ENCODE peak calls at places on chromosomes 11 and 22, in four cellular contexts. One of them, this sample, is unnamed.

GRCh38 chr11:13423372-13423771 is 39.6 kb downstream of the BTBD10 start:
- DNase-seq in activated T-cell treated with anti-CD3 and anti-CD28 coated beads for 48 hours: no peak
- DNase-seq in anterior cingulate cortex: no peak
- DNase-seq in bronchial epithelial cell: no peak
- DNase-seq in this sample: no peak

GRCh38 chr11:36564376-36565032 is 3.3 kb upstream of the RAG1 start:
- DNase-seq in anterior cingulate cortex: peak
- DNase-seq in activated T-cell treated with anti-CD3 and anti-CD28 coated beads for 48 hours: no peak
- DNase-seq in bronchial epithelial cell: peak
- DNase-seq in this sample: peak

GRCh38 chr11:25211635-25212251 is 714.9 kb downstream of the LUZP2 start:
- DNase-seq in activated T-cell treated with anti-CD3 and anti-CD28 coated beads for 48 hours: no peak
- DNase-seq in bronchial epithelial cell: peak
- DNase-seq in anterior cingulate cortex: no peak
- DNase-seq in this sample: no peak

GRCh38 chr11:72543849-72544535 is 109.7 kb upstream of the CLPB start:
- DNase-seq in activated T-cell treated with anti-CD3 and anti-CD28 coated beads for 48 hours: no peak
- DNase-seq in anterior cingulate cortex: no peak
- DNase-seq in bronchial epithelial cell: no peak
- DNase-seq in this sample: no peak

GRCh38 chr11:65899356-65900124 is 648 bp downstream of the FOSL1 start:
- DNase-seq in anterior cingulate cortex: no peak
- DNase-seq in activated T-cell treated with anti-CD3 and anti-CD28 coated beads for 48 hours: peak
- DNase-seq in bronchial epithelial cell: no peak
- DNase-seq in this sample: peak

GRCh38 chr22:37274380-37274862 is 7.9 kb upstream of the CYTH4 start:
- DNase-seq in bronchial epithelial cell: no peak
- DNase-seq in anterior cingulate cortex: no peak
- DNase-seq in activated T-cell treated with anti-CD3 and anti-CD28 coated beads for 48 hours: no peak
- DNase-seq in this sample: peak

GRCh38 chr11:9849384-9849783 is 185.5 kb downstream of the SWAP70 start:
- DNase-seq in bronchial epithelial cell: no peak
- DNase-seq in anterior cingulate cortex: no peak
- DNase-seq in activated T-cell treated with anti-CD3 and anti-CD28 coated beads for 48 hours: no peak
- DNase-seq in this sample: no peak

GRCh38 chr11:12914401-12914912 is 94.7 kb upstream of the RASSF10 start:
- DNase-seq in activated T-cell treated with anti-CD3 and anti-CD28 coated beads for 48 hours: peak
- DNase-seq in anterior cingulate cortex: peak
- DNase-seq in bronchial epithelial cell: no peak
- DNase-seq in this sample: peak

GRCh38 chr11:14270690-14271542 is 88.1 kb downstream of the RRAS2 start:
- DNase-seq in activated T-cell treated with anti-CD3 and anti-CD28 coated beads for 48 hours: no peak
- DNase-seq in anterior cingulate cortex: no peak
- DNase-seq in bronchial epithelial cell: no peak
- DNase-seq in this sample: no peak